ENCODE peak calls at places on chromosomes 12 and 14, in five cellular contexts. T is bronchial epithelial cell, E is esophagus squamous epithelium, X is tibial nerve, A is upper lobe of right lung. D is an unnamed sample.

GRCh38 chr14:22465201-22465835 is 123.7 kb downstream of the DAD1 start:
- DNase-seq in T (peak), E (no peak), X (no peak), A (no peak), D (no peak)

GRCh38 chr14:99262977-99263448 is 9.0 kb downstream of the BCL11B start:
- DNase-seq in T (no peak), E (no peak), X (no peak), A (no peak), D (no peak)

GRCh38 chr14:22225526-22226133 is 363.4 kb downstream of the DAD1 start:
- DNase-seq in T (peak), E (no peak), X (no peak), A (no peak), D (no peak)

GRCh38 chr12:6937481-6938352 is 5.9 kb upstream of the RNU7-1 start:
- DNase-seq in T (peak), E (peak), X (peak), A (peak), D (peak)

GRCh38 chr14:31994391-31995033 is 82.6 kb upstream of the ARHGAP5 start:
- DNase-seq in T (no peak), E (no peak), X (no peak), A (no peak), D (no peak)

GRCh38 chr12:43309845-43310405 is 242.1 kb downstream of the ADAMTS20 start:
- DNase-seq in T (peak), E (no peak), X (no peak), A (no peak), D (no peak)

GRCh38 chr14:21915814-21916213 is 242.2 kb upstream of the OR4E1 start:
- DNase-seq in T (peak), E (no peak), X (no peak), A (no peak), D (no peak)

GRCh38 chr14:52951730-52952481 is 1.1 kb upstream of the FERMT2 start:
- DNase-seq in T (peak), E (no peak), X (no peak), A (no peak), D (no peak)

GRCh38 chr12:46187023-46187422 is 81.8 kb downstream of the SLC38A1 start:
- DNase-seq in T (peak), E (no peak), X (peak), A (no peak), D (no peak)

GRCh38 chr12:124078800-124079199 is 105.8 kb downstream of the ZNF664 start:
- DNase-seq in T (no peak), E (no peak), X (no peak), A (no peak), D (no peak)

GRCh38 chr12:3677609-3678008 is 75.3 kb downstream of the CRACR2A start:
- DNase-seq in T (no peak), E (no peak), X (no peak), A (no peak), D (no peak)
- TF ChIP-seq CTCF in T (no peak), E (no peak), X (no peak), A (no peak), D (no peak)

GRCh38 chr12:49548822-49549648 is 10.2 kb downstream of the KCNH3 start:
- DNase-seq in T (no peak), E (no peak), X (no peak), A (peak), D (peak)
- TF ChIP-seq CTCF in T (peak), E (no peak), X (peak), A (peak), D (no peak)

GRCh38 chr12:95959107-95959506 is 16.0 kb downstream of the AMDHD1 start:
- DNase-seq in T (no peak), E (no peak), X (no peak), A (no peak), D (no peak)

GRCh38 chr12:95960241-95960640 is 17.1 kb downstream of the AMDHD1 start:
- DNase-seq in T (no peak), E (no peak), X (no peak), A (no peak), D (no peak)

GRCh38 chr12:95967301-95967700 is 24.2 kb downstream of the AMDHD1 start:
- DNase-seq in T (no peak), E (no peak), X (no peak), A (no peak), D (no peak)

GRCh38 chr12:95966287-95966870 is 23.2 kb downstream of the AMDHD1 start:
- DNase-seq in T (no peak), E (no peak), X (no peak), A (no peak), D (no peak)

GRCh38 chr12:95963104-95963503 is 20.0 kb downstream of the AMDHD1 start:
- DNase-seq in T (no peak), E (no peak), X (no peak), A (no peak), D (no peak)
- TF ChIP-seq CTCF in T (no peak), E (no peak), X (no peak), A (no peak), D (no peak)

GRCh38 chr14:32998433-32998832 is 59.8 kb downstream of the NPAS3 start:
- DNase-seq in T (peak), E (no peak), X (no peak), A (no peak), D (no peak)
- TF ChIP-seq CTCF in T (peak), E (peak), X (peak), A (peak), D (no peak)

DNA sequence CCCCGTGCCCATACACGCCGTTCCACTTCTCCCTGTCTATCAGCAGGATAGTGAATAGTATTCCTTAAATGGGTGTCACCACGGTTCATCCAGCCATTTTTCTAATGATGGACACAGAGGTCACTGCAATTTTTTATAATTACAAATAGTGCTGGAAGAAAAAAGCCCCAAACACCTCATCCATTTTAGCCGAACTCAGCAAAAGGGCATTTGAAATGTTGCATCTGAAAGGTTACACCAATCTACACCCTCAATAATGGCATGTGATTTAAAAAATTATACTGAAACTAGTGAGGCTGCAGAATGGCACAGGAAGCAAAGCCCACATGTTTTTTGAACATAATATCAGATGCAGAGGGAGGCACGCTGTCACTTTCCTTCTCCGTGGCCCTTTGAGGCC is 39.1 kb upstream of the MEG3 start:
- DNase-seq in T (no peak), E (no peak), X (no peak), A (no peak), D (no peak)
- TF ChIP-seq CTCF in T (no peak), E (no peak), X (no peak), A (no peak), D (no peak)

GRCh38 chr14:55416866-55417265 is 5.2 kb upstream of the ATG14 start:
- DNase-seq in T (peak), E (no peak), X (no peak), A (no peak), D (no peak)
- TF ChIP-seq CTCF in T (peak), E (peak), X (no peak), A (peak), D (no peak)

GRCh38 chr12:29907486-29907885 is 123.7 kb upstream of the TMTC1 start:
- DNase-seq in T (no peak), E (no peak), X (no peak), A (no peak), D (no peak)

GRCh38 chr12:29899212-29899931 is 115.6 kb upstream of the TMTC1 start:
- DNase-seq in T (no peak), E (no peak), X (no peak), A (no peak), D (no peak)

GRCh38 chr12:29895966-29896365 is 112.2 kb upstream of the TMTC1 start:
- DNase-seq in T (no peak), E (no peak), X (no peak), A (no peak), D (no peak)

GRCh38 chr12:29902043-29902442 is 118.3 kb upstream of the TMTC1 start:
- DNase-seq in T (no peak), E (no peak), X (no peak), A (no peak), D (no peak)

GRCh38 chr12:29901585-29901984 is 117.8 kb upstream of the TMTC1 start:
- DNase-seq in T (no peak), E (no peak), X (no peak), A (no peak), D (no peak)
- TF ChIP-seq CTCF in T (no peak), E (peak), X (no peak), A (no peak), D (no peak)

GRCh38 chr12:11813422-11813813 is 163.9 kb downstream of the ETV6 start:
- DNase-seq in T (no peak), E (no peak), X (no peak), A (no peak), D (no peak)

GRCh38 chr12:11815397-11815796 is 165.9 kb downstream of the ETV6 start:
- DNase-seq in T (peak), E (no peak), X (no peak), A (no peak), D (no peak)

GRCh38 chr12:11810962-11811361 is 161.5 kb downstream of the ETV6 start:
- DNase-seq in T (no peak), E (no peak), X (no peak), A (no peak), D (no peak)

GRCh38 chr12:11814362-11814761 is 164.9 kb downstream of the ETV6 start:
- DNase-seq in T (peak), E (no peak), X (no peak), A (no peak), D (no peak)

GRCh38 chr12:11812558-11813421 is 163.3 kb downstream of the ETV6 start:
- DNase-seq in T (no peak), E (no peak), X (no peak), A (no peak), D (peak)
- TF ChIP-seq CTCF in T (no peak), E (no peak), X (peak), A (no peak), D (no peak)

GRCh38 chr14:69317392-69317755 is 57.4 kb downstream of the GALNT16 start:
- DNase-seq in T (peak), E (no peak), X (no peak), A (no peak), D (no peak)

GRCh38 chr14:69318901-69319475 is 59.0 kb downstream of the GALNT16 start:
- DNase-seq in T (no peak), E (no peak), X (no peak), A (peak), D (no peak)

GRCh38 chr14:69317780-69318179 is 57.8 kb downstream of the GALNT16 start:
- DNase-seq in T (no peak), E (no peak), X (no peak), A (peak), D (no peak)

GRCh38 chr14:69316449-69317391 is 56.8 kb downstream of the GALNT16 start:
- DNase-seq in T (peak), E (no peak), X (peak), A (peak), D (no peak)

GRCh38 chr14:69318241-69318640 is 58.3 kb downstream of the GALNT16 start:
- DNase-seq in T (no peak), E (no peak), X (no peak), A (peak), D (no peak)
- TF ChIP-seq CTCF in T (no peak), E (no peak), X (no peak), A (no peak), D (no peak)